ENCODE peak calls at places on chromosomes 16 and 17, in four cellular contexts. S is DND-41, C is uterus, Z is left ventricle myocardium inferior. Q is an unnamed sample.

GRCh38 chr17:50807014-50807413 is 28.4 kb upstream of the WFIKKN2 start:
- DNase-seq in Z (no peak), S (no peak), C (no peak), Q (no peak)

GRCh38 chr16:48393843-48394703 is 8.9 kb upstream of the SIAH1 start:
- DNase-seq in C (peak; percentile 77), Z (no peak), S (no peak), Q (no peak)

GRCh38 chr16:75062944-75063444 is 53.6 kb downstream of the LDHD start:
- DNase-seq in S (no peak), Z (no peak), C (no peak), Q (no peak)

GRCh38 chr16:11989238-11990160 is 13.0 kb downstream of the SNX29 start:
- DNase-seq in S (no peak), Z (no peak), C (no peak), Q (no peak)

GRCh38 chr16:88989852-88990547 is 13.0 kb upstream of the CBFA2T3 start:
- DNase-seq in C (no peak), S (no peak), Z (no peak), Q (no peak)

GRCh38 chr17:40069751-40070643 is 7.2 kb downstream of the THRA start:
- DNase-seq in S (peak; percentile 28), C (peak; percentile 82), Z (no peak), Q (peak; percentile 70)

GRCh38 chr17:5837055-5837491 is 233.1 kb upstream of the WSCD1 start:
- DNase-seq in S (no peak), C (no peak), Z (no peak), Q (no peak)

GRCh38 chr17:80322864-80323263 is 62.2 kb downstream of the RNF213 start:
- DNase-seq in C (no peak), Z (no peak), S (no peak), Q (no peak)

GRCh38 chr16:68995011-68995504 is 110.4 kb upstream of the HAS3 start:
- DNase-seq in Z (no peak), S (no peak), C (no peak), Q (no peak)

GRCh38 chr16:3150346-3151218 is 15.8 kb downstream of the ZNF213 start:
- DNase-seq in C (peak; percentile 95), S (peak; percentile 97), Z (peak; percentile 95), Q (peak; percentile 97)

GRCh38 chr17:55635253-55635766 is 87.4 kb downstream of the TMEM100 start:
- DNase-seq in C (peak; percentile 36), Z (no peak), S (no peak), Q (no peak)

GRCh38 chr17:22463110-22463850 is 771.0 kb downstream of the KCNJ18 start:
- DNase-seq in Z (no peak), C (no peak), S (no peak), Q (no peak)

GRCh38 chr16:89615596-89616090 is 2.2 kb downstream of the DPEP1 start:
- DNase-seq in S (no peak), Z (no peak), C (no peak), Q (no peak)

GRCh38 chr16:81353895-81354294 is 39.1 kb downstream of the GAN start:
- DNase-seq in S (no peak), Z (no peak), C (no peak), Q (no peak)

GRCh38 chr16:53982631-53983042 is 278.7 kb downstream of the FTO start:
- DNase-seq in C (no peak), Z (no peak), S (no peak), Q (no peak)

GRCh38 chr16:20611975-20612471 is 35.9 kb upstream of the ACSM2B start:
- DNase-seq in Z (peak; percentile 80), S (no peak), C (peak; percentile 55), Q (no peak)

GRCh38 chr16:20774703-20775362 is 11.0 kb downstream of the ACSM3 start:
- DNase-seq in C (no peak), S (peak; percentile 65), Z (peak; percentile 37), Q (peak; percentile 21)

GRCh38 chr16:85285681-85286065 is 173.4 kb upstream of the CIBAR2 start:
- DNase-seq in S (no peak), C (no peak), Z (no peak), Q (no peak)

GRCh38 chr16:65375651-65376050 is 253.8 kb upstream of the CDH11 start:
- DNase-seq in C (no peak), S (no peak), Z (no peak), Q (no peak)

GRCh38 chr16:55656695-55657092 is 906 bp downstream of the SLC6A2 start:
- DNase-seq in C (no peak), Z (no peak), S (no peak), Q (no peak)

GRCh38 chr17:64185101-64185500 is 55.2 kb upstream of the ERN1 start:
- DNase-seq in S (no peak), C (no peak), Z (no peak), Q (no peak)

GRCh38 chr16:46970089-46970488 is 3.4 kb downstream of the DNAJA2 start:
- DNase-seq in S (no peak), Z (peak; percentile 58), C (no peak), Q (no peak)

GRCh38 chr17:50689956-50690886 is 17.5 kb downstream of the ANKRD40 start:
- DNase-seq in Z (no peak), S (no peak), C (no peak), Q (no peak)

GRCh38 chr17:76179496-76180467 is 38.7 kb upstream of the FOXJ1 start:
- DNase-seq in C (no peak), S (peak; percentile 77), Z (no peak), Q (peak; percentile 69)

GRCh38 chr16:21219551-21219950 is 8.2 kb upstream of the ZP2 start:
- DNase-seq in Z (no peak), S (no peak), C (no peak), Q (no peak)

GRCh38 chr17:50052241-50052788 is 3.6 kb upstream of the ITGA3 start:
- DNase-seq in C (no peak), Z (no peak), S (no peak), Q (no peak)

GRCh38 chr17:15250459-15250858 is 14.7 kb downstream of the PMP22 start:
- DNase-seq in C (no peak), Z (no peak), S (no peak), Q (no peak)

GRCh38 chr16:52912565-52913173 is 140.0 kb downstream of the CHD9NB start:
- DNase-seq in Z (peak; percentile 34), S (peak; percentile 56), C (no peak), Q (no peak)

DNA sequence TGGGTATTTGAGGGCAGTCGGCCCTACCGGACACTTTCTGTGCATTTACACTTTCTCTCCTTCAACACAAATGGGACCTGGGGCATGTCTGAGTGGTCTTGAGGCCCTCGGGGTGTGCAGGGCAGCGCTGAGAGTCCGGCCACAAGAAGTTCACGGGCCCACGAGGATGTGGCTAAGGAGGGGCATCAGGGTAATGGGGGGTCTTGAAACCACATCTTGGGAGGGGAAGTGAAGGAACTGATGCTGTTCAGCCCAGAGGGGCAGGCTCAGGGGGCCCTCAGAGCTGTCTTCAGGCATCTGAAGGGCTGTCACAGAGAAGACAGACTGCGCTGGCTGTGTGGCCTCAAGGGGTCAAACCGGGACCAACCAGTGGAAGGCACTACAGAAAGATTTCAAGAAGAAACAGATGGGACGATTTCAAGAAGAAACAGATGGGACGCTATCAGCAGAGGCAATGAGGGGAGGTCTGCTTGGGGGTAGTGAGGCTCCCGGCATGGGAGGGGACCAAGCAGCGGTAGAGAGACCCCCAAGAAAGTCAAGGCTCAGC is 45.1 kb downstream of the ZNF423 start:
- DNase-seq in S (no peak), C (no peak), Z (no peak), Q (no peak)
- H3K27ac ChIP-seq in S (no peak overlapping the region), C (no peak overlapping the region), Z (no peak overlapping the region), Q (no peak overlapping the region)

DNA sequence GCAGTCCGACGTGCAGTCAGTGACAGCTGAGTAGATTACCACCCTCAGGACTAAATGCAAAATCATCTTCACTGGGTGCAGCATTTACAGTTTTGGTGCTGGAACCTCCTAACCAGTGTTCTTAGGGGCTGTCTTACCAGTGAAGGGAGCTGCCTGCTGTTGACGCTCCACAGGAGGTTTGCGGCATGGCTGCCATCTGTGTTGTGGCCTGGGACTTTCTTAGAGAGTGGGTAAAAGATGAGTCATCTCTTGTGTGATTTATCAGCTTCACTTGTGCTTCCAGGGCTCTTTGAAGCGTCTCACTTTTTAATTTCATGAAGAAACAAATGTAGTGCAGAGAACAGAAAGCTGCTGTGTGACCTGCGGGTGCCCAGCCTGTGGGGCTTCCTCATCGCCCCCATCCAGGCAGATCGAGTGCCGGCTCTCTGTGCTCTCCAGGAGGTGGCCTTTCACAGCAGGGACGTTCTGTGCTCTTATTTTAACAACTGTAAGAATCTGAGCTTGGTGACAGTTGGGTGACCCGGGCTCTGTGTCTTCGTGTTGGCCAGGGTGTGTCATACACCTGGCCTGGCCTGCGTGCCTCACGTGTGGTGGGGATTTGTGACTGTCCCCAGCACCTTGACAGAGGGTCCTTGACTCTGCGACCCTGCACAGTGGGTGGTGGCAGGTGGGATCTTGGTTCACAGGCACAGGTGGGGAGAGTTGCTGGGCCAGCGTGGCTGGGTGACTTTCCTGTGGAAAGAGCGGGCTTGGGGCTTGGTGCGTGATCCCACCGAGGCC is 24.3 kb upstream of the ZNF750 start:
- DNase-seq in S (peak; percentile 95), C (peak; percentile 57), Z (no peak), Q (peak; percentile 89)
- H3K4me3 ChIP-seq in S (peak overlapping the region; percentile 55), C (no peak overlapping the region), Z (no peak overlapping the region), Q (no peak overlapping the region)

GRCh38 chr16:30092373-30093010 is 768 bp upstream of the TBX6 start:
- DNase-seq in S (peak; percentile 72), Z (peak; percentile 75), C (peak; percentile 76), Q (peak; percentile 88)
- H3K27ac ChIP-seq in S (peak overlapping the region; percentile 85), Z (peak overlapping the region; percentile 92), C (peak overlapping the region; percentile 74), Q (peak overlapping the region; percentile 75)

DNA sequence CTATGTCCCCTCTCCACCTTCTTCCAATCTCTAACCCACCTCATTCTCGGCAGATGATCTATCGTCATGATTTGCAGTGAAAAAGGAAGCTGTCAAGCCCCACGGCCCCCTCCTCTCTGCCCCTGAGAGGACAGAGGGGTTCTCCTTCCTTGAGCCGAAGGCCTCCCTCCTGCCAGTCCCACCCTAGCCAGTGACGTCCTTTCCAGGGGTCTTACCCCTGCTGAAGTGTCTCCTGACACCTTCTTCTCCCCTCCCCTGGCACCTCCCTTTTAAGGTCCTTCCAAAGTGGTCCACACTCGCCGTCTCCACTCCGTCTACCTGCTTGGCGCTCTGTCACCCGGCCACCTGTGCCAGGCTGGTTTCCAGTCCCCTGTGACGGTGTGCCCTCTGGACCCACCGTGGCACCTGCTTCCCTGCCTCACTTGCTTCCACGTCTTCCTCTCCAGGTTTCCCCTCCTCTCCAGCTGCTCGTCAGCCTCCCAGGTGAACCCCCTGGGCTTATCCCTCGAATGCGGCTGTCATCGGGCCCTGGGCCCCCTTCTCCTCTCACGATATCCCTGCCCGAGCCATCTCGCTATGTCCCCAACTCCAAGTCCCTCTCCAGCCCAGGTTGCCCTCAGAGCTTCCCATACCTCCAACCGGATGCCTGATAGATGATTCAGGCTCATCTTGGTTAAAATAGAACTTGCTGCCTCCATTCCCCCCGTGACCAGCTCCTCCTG is 5.7 kb downstream of the CCDC102A start:
- DNase-seq in S (no peak), C (peak; percentile 15), Z (no peak), Q (no peak)
- H3K4me3 ChIP-seq in S (no peak overlapping the region), C (no peak overlapping the region), Z (no peak overlapping the region), Q (peak overlapping the region; percentile 42)

DNA sequence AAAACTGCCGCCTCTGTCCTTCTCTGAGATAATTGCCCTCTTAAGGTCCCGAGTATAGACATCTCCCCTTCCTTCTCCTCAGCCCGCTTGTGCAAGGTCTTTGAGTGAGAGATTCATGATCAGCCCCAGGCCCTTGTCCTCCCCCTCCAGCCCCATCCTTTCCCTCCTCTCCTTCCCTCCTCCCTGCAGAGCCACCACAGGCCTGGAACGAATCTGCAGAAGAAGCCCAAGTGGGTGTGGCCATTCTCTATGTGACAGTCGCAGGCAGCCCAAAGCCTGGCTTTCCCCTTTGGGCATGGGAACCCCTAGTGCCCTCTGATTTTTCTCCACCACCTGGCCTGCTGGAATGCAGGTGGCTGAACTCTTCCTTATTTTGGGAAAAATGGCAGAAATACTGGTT is 7.2 kb upstream of the NDRG4 start:
- DNase-seq in S (no peak), Z (no peak), C (no peak), Q (no peak)
- H3K27ac ChIP-seq in S (no peak overlapping the region), Z (peak overlapping the region; percentile 83), C (no peak overlapping the region), Q (no peak overlapping the region)